ENCODE peak calls at places on chromosomes 7 and 10, in ten cellular contexts. C is SK-MEL-5; E is ovary; M is left ventricle myocardium superior; L is activated T-helper 1 cell treated with anti-CD3 and anti-CD28 coated beads, Interleukin-12 subunit alpha, Interleukin-12 subunit beta, Interleukin-2, Interleukin-4 antibody, amounts not matched to agents 30 ng/mL and 10 ng/mL and 1 ng/mL, durations not matched to agents 14 hours and 24 hours and 36 hours; R is HEK293T; J is thoracic aorta; A is NCI-H1092 treated with DMSO at 0.1 percent for 48 hours; U is NCI-H1105 treated with DMSO at 0.1 percent for 48 hours; I is stimulated activated CD4-positive, alpha-beta T cell treated with anti-CD3 and anti-CD28 coated beads, TNF-alpha, amount 100 ng/mL, for 24 hours. T is an unnamed sample.

GRCh38 chr7:8176370-8177081 is 85.4 kb downstream of the ICA1 start:
- DNase-seq in C (no peak), E (no peak), M (no peak), L (peak; percentile 60), R (no peak), J (no peak), A (peak; percentile 59), U (no peak), I (peak; percentile 46), T (peak; percentile 67)

GRCh38 chr7:25597881-25598456 is 369.7 kb upstream of the NPVF start:
- DNase-seq in C (peak; percentile 54), E (no peak), M (no peak), L (no peak), R (no peak), J (no peak), A (no peak), U (no peak), I (no peak), T (no peak)

GRCh38 chr7:46072722-46073121 is 151.7 kb upstream of the IGFBP3 start:
- DNase-seq in C (no peak), E (no peak), M (no peak), L (no peak), R (no peak), J (no peak), A (no peak), U (peak; percentile 68), I (no peak), T (no peak)

GRCh38 chr10:88881922-88882645 is 2.0 kb downstream of the STAMBPL1 start:
- DNase-seq in C (no peak), E (no peak), M (no peak), L (no peak), R (no peak), J (no peak), A (no peak), U (no peak), I (no peak), T (no peak)

GRCh38 chr10:96044686-96045085 is 1.3 kb downstream of the CCNJ start:
- DNase-seq in C (no peak), E (no peak), M (no peak), L (no peak), R (peak; percentile 15), J (no peak), A (no peak), U (no peak), I (no peak), T (no peak)

GRCh38 chr7:92680458-92680857 is 90.3 kb upstream of the FAM133B start:
- DNase-seq in C (no peak), E (no peak), M (no peak), L (no peak), R (no peak), J (no peak), A (no peak), U (no peak), I (no peak), T (peak; percentile 33)

GRCh38 chr7:43625977-43626376 is 43.1 kb downstream of the STK17A start:
- DNase-seq in C (no peak), E (no peak), M (no peak), L (no peak), R (no peak), J (no peak), A (no peak), U (no peak), I (no peak), T (no peak)

GRCh38 chr7:129017933-129018538 is 36.9 kb downstream of the TNPO3 start:
- DNase-seq in C (no peak), E (no peak), M (no peak), L (no peak), R (no peak), J (no peak), A (no peak), U (no peak), I (no peak), T (no peak)

GRCh38 chr10:30063098-30063497 is 3.7 kb upstream of the JCAD start:
- DNase-seq in C (no peak), E (no peak), M (no peak), L (no peak), R (no peak), J (no peak), A (no peak), U (no peak), I (no peak), T (no peak)